ENCODE peak calls at places on chromosomes 2 and 18, in eight cellular contexts. O is fibroblast of pulmonary artery, L is HFFc6, M is epithelial cell of esophagus, E is fibroblast of lung, V is GM12865, H is A549, G is mammary epithelial cell. U is an unnamed sample.

GRCh38 chr2:85707304-85707703 is 13.1 kb downstream of the GNLY start:
- DNase-seq in O (peak), L (peak), M (peak), E (peak), V (peak), H (peak), G (peak), U (peak)

GRCh38 chr18:46422552-46423055 is 234.4 kb downstream of the LOXHD1 start:
- DNase-seq in O (no peak), L (no peak), M (no peak), E (peak), V (no peak), H (no peak), G (no peak), U (no peak)

GRCh38 chr18:24678113-24678512 is 217.7 kb downstream of the HRH4 start:
- DNase-seq in O (no peak), L (no peak), M (no peak), E (no peak), V (no peak), H (no peak), G (no peak), U (no peak)

GRCh38 chr2:164562666-164563065 is 58.6 kb downstream of the GRB14 start:
- DNase-seq in O (no peak), L (no peak), M (no peak), E (no peak), V (no peak), H (no peak), G (no peak), U (no peak)

GRCh38 chr2:6264198-6264597 is 572.0 kb downstream of the SOX11 start:
- DNase-seq in O (no peak), L (no peak), M (no peak), E (no peak), V (no peak), H (no peak), G (no peak), U (no peak)

GRCh38 chr2:9720352-9721093 is 89.7 kb upstream of the YWHAQ start:
- DNase-seq in O (no peak), L (no peak), M (no peak), E (no peak), V (peak), H (no peak), G (no peak), U (no peak)

GRCh38 chr2:174752403-174753037 is 11.8 kb downstream of the CHRNA1 start:
- DNase-seq in O (no peak), L (peak), M (no peak), E (no peak), V (peak), H (no peak), G (no peak), U (peak)

GRCh38 chr2:217906787-217907186 is 96.0 kb downstream of the TNS1 start:
- DNase-seq in O (no peak), L (no peak), M (no peak), E (peak), V (no peak), H (no peak), G (no peak), U (no peak)

GRCh38 chr2:206274434-206275273 is at the start of gene ZDBF2:
- DNase-seq in O (peak), L (peak), M (peak), E (peak), V (peak), H (peak), G (peak), U (peak)

DNA sequence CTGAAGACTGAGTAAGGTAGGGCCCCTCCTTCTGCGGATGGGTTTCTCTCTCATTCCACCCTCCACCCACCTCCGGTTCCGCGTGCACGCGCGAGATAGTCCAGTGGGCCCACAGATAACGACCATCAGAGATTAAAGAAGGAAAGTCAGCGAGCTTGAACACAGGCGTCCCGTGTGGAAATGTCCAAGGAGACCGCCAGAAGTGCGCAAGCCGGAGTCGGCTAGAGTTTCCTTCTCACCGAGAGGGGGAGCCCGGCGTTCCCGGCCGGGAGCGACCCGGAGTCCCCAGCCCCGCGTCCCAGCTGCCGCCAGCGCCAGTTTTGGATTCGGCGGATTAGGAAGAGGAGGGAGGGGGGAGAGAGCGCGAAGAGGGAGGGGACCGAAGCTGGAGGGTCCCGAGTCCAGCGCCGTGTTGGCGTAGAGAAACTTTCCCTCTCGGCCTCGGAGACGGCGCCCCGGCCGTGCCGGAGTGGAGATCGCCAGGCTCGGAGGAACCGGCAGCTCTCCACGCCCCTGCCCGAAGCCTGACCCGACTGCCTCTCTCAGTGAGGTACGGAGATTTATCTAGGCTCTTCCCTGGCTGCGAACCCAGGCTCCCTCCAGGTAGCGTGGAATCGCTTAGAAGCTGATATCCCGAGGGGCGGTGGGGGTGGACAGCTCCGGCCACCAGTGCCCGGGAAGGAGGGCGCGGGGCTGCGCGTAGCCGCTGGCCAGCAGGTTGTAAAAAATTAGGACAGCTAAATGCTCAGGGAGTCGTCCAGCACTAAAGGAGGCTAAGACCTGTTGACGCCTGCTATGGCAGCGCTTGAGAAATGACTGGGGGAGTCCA is at the start of gene GULP1:
- DNase-seq in O (peak), L (peak), M (peak), E (peak), V (no peak), H (peak), G (peak), U (peak)
- TF ChIP-seq CTCF in O (peak), L (peak), M (peak), E (peak), V (no peak), H (peak), G (peak), U (peak)

DNA sequence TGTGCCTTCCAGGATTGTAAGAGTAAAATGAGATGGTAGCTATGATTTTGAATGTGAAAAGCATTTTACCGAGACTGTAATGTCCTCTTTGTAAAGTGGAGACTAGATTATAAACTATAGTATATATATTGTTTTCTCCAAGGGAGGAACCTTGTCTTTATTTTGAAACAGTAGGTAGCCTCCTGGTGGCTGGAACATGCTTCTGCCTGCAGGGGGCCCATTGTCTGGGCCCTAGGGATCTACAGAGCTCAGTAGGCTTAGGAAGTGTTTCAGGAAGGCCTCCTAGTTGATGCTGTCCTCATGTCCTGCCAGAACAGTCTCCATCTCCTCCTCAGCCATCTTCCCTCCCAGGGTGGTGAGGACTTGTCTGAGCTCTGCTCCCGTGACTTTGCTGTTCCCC is 3.0 kb downstream of the PIKFYVE start:
- DNase-seq in O (no peak), L (no peak), M (no peak), E (no peak), V (no peak), H (peak), G (no peak), U (no peak)
- TF ChIP-seq CTCF in O (no peak), L (peak), M (no peak), E (no peak), V (no peak), H (no peak), G (no peak), U (no peak)

GRCh38 chr2:96148410-96149217 is 3.4 kb upstream of the DUSP2 start:
- DNase-seq in O (peak), L (peak), M (peak), E (peak), V (peak), H (peak), G (peak), U (peak)

GRCh38 chr2:96150007-96150406 is 4.8 kb upstream of the DUSP2 start:
- DNase-seq in O (no peak), L (no peak), M (no peak), E (no peak), V (no peak), H (no peak), G (no peak), U (no peak)

GRCh38 chr2:96146881-96147592 is 1.8 kb upstream of the DUSP2 start:
- DNase-seq in O (no peak), L (peak), M (no peak), E (no peak), V (no peak), H (no peak), G (peak), U (no peak)

GRCh38 chr2:96146151-96146880 is 1.1 kb upstream of the DUSP2 start:
- DNase-seq in O (peak), L (no peak), M (peak), E (no peak), V (peak), H (no peak), G (peak), U (peak)

DNA sequence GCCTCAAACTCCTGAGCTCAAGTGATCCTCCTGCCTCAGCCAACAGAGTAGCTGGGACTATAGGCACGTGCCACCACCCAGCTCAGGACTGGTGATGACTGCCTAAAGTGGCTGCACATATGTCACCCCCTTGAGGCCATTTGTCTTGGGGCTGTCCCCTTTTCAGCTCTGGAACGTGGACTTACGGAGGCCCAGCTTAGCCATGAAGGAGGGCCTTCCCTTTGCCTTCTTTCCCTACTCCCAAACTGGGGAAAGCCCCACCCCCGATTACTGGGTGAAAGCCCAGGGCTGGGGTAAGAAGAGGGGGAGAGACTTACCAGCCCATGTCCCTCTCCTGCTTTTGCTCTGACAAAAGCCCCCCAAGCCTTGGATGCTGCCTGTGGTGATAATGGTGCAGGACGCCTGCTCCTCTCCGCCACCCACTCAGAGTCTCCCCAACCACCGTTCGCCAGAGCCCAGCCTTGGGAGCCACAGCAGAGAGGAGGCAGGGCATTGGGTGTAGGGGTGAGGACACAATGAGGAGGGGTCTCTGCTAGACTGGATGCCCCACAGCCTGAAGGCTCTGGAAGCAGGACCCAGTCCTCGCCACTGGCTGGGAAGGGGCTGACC is 2.5 kb upstream of the DUSP2 start:
- DNase-seq in O (no peak), L (no peak), M (no peak), E (no peak), V (peak), H (no peak), G (no peak), U (no peak)
- TF ChIP-seq CTCF in O (no peak), L (peak), M (no peak), E (no peak), V (no peak), H (no peak), G (no peak), U (no peak)

GRCh38 chr2:190333928-190334327 is 9.5 kb upstream of the INPP1 start:
- DNase-seq in O (no peak), L (no peak), M (no peak), E (no peak), V (no peak), H (no peak), G (no peak), U (no peak)

GRCh38 chr2:190327995-190328394 is 8.4 kb upstream of the HIBCH start:
- DNase-seq in O (no peak), L (no peak), M (no peak), E (no peak), V (no peak), H (no peak), G (no peak), U (no peak)

GRCh38 chr2:190325588-190325987 is 6.0 kb upstream of the HIBCH start:
- DNase-seq in O (no peak), L (no peak), M (no peak), E (no peak), V (no peak), H (no peak), G (no peak), U (no peak)

GRCh38 chr2:190333395-190333794 is 10.0 kb upstream of the INPP1 start:
- DNase-seq in O (no peak), L (no peak), M (no peak), E (no peak), V (no peak), H (no peak), G (no peak), U (no peak)

DNA sequence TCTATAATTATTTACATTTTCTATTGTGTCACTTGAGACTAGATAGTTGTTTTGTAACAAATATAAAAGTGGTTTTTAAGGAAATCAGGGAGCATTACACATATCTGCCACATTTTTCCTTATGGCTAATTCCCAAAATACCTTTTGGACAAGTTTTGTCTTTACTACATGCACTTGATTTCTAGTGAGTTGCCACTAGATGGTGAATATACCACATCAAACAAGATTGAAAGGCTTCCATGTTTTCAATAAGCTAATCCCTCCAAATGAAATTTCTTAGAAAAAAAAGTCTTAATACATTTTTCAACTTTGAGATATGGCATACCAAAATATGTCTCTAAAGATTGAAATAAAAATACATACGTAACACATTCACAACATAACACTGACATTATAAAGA is 9.1 kb upstream of the HIBCH start:
- DNase-seq in O (peak), L (no peak), M (peak), E (peak), V (no peak), H (no peak), G (no peak), U (no peak)
- TF ChIP-seq CTCF in O (peak), L (peak), M (peak), E (no peak), V (no peak), H (peak), G (peak), U (no peak)

GRCh38 chr2:236719192-236719635 is 149.6 kb downstream of the ACKR3 start:
- DNase-seq in O (no peak), L (no peak), M (no peak), E (no peak), V (no peak), H (no peak), G (no peak), U (no peak)

GRCh38 chr2:236718207-236718992 is 148.8 kb downstream of the ACKR3 start:
- DNase-seq in O (no peak), L (no peak), M (peak), E (no peak), V (no peak), H (no peak), G (peak), U (no peak)

GRCh38 chr2:236717120-236717519 is 147.5 kb downstream of the ACKR3 start:
- DNase-seq in O (no peak), L (no peak), M (no peak), E (no peak), V (no peak), H (no peak), G (no peak), U (no peak)

GRCh38 chr2:236715511-236715961 is 145.9 kb downstream of the ACKR3 start:
- DNase-seq in O (no peak), L (no peak), M (no peak), E (peak), V (no peak), H (no peak), G (no peak), U (no peak)

DNA sequence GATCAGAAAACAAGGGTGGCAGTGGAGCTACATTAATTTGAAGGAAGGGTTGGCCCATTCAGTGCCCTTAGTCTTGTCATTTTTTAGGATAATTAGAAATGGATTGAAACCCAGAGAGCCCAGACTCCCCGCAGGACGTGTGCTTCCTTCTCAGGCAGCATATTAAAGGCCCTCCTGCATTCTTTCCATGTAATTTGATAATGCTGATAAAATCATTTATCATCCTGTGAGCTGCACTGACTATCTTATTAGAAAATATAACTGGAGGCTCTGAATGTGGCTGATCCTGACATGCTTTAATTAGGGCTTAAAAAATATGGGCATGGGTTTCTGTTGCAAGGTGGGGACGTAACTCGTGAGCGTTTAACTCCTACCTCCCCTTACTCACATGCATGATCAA is 148.1 kb downstream of the ACKR3 start:
- DNase-seq in O (no peak), L (no peak), M (peak), E (no peak), V (no peak), H (no peak), G (no peak), U (no peak)
- TF ChIP-seq CTCF in O (no peak), L (no peak), M (no peak), E (no peak), V (no peak), H (no peak), G (no peak), U (no peak)